ENCODE peak calls at places on chromosomes 7 and 10, in five cellular contexts. H is vagina, K is prostate gland, S is esophagus squamous epithelium, O is H9. T is an unnamed sample.

GRCh38 chr7:1954366-1955004 is 278.3 kb downstream of the MAD1L1 start:
- DNase-seq in O (peak; percentile 54), S (no peak), K (no peak), H (no peak), T (no peak)

GRCh38 chr10:73894245-73894971 is 16.5 kb upstream of the PLAU start:
- DNase-seq in K (no peak), O (no peak), S (no peak), H (no peak), T (no peak)

GRCh38 chr7:20030915-20031362 is 186.2 kb downstream of the MACC1 start:
- DNase-seq in K (no peak), O (no peak), H (no peak), S (no peak), T (no peak)

GRCh38 chr10:72321248-72322029 is 33.3 kb downstream of the DNAJB12 start:
- DNase-seq in K (no peak), H (no peak), O (no peak), S (no peak), T (no peak)

GRCh38 chr7:74479961-74480829 is 26.5 kb downstream of the GTF2IRD1 start:
- DNase-seq in S (no peak), H (no peak), O (peak; percentile 81), K (peak; percentile 79), T (no peak)

GRCh38 chr10:56348101-56348500 is 13.0 kb downstream of the ZWINT start:
- DNase-seq in O (no peak), S (no peak), K (no peak), H (no peak), T (no peak)

GRCh38 chr10:77516575-77516974 is 121.0 kb downstream of the KCNMA1 start:
- DNase-seq in S (no peak), O (no peak), H (no peak), K (no peak), T (no peak)

GRCh38 chr10:27383595-27384542 is 120.2 kb upstream of the RAB18 start:
- DNase-seq in O (no peak), K (no peak), H (no peak), S (no peak), T (no peak)

GRCh38 chr7:114141415-114141814 is 222.6 kb upstream of the PPP1R3A start:
- DNase-seq in S (no peak), H (no peak), O (peak; percentile 43), K (no peak), T (no peak)

GRCh38 chr10:87642486-87642885 is 17.2 kb upstream of the PAPSS2 start:
- DNase-seq in O (no peak), H (no peak), K (no peak), S (no peak), T (no peak)

GRCh38 chr10:112490543-112490942 is 43.5 kb downstream of the VTI1A start:
- DNase-seq in O (no peak), S (no peak), K (no peak), H (no peak), T (no peak)

GRCh38 chr7:136869006-136869961 is 832 bp downstream of the CHRM2 start:
- DNase-seq in S (no peak), O (peak; percentile 57), K (no peak), H (no peak), T (no peak)

GRCh38 chr10:117311261-117311660 is 64.0 kb downstream of the PDZD8 start:
- DNase-seq in S (no peak), K (no peak), H (no peak), O (no peak), T (no peak)

GRCh38 chr7:139482662-139483466 is 609 bp downstream of the KLRG2 start:
- DNase-seq in K (no peak), S (no peak), H (no peak), O (peak; percentile 53), T (no peak)

GRCh38 chr7:121466455-121466854 is 70.3 kb upstream of the FAM3C start:
- DNase-seq in H (no peak), S (no peak), O (no peak), K (no peak), T (no peak)

GRCh38 chr10:28089467-28089866 is 90.6 kb upstream of the ODAD2 start:
- DNase-seq in S (no peak), K (no peak), O (no peak), H (no peak), T (no peak)

GRCh38 chr10:132929953-132930640 is 12.3 kb downstream of the CFAP46 start:
- DNase-seq in O (no peak), K (no peak), S (no peak), H (no peak), T (no peak)

GRCh38 chr10:391304-391703 is 256.0 kb downstream of the ZMYND11 start:
- DNase-seq in O (no peak), K (no peak), H (no peak), S (no peak), T (no peak)

GRCh38 chr7:139586286-139586685 is 62.8 kb downstream of the CLEC2L start:
- DNase-seq in K (no peak), H (no peak), O (no peak), S (no peak), T (no peak)

GRCh38 chr10:51894752-51895151 is 195.4 kb upstream of the CSTF2T start:
- DNase-seq in S (no peak), O (no peak), H (no peak), K (no peak), T (no peak)

GRCh38 chr7:32462451-32462850 is 27.7 kb downstream of the LSM5 start:
- DNase-seq in H (no peak), S (no peak), O (no peak), K (no peak), T (no peak)

GRCh38 chr7:96663871-96664445 is 45.7 kb downstream of the SEM1 start:
- DNase-seq in O (no peak), S (no peak), H (no peak), K (no peak), T (no peak)

GRCh38 chr7:100744605-100745004 is 11.2 kb downstream of the ZAN start:
- DNase-seq in H (no peak), S (no peak), K (no peak), O (no peak), T (no peak)

GRCh38 chr10:91907914-91908357 is 1.4 kb downstream of the FGFBP3 start:
- DNase-seq in S (no peak), O (no peak), H (no peak), K (no peak), T (no peak)

GRCh38 chr7:151865070-151865670 is 11.7 kb downstream of the PRKAG2 start:
- DNase-seq in O (no peak), K (no peak), H (no peak), S (no peak), T (no peak)

GRCh38 chr10:73867126-73867807 is 7.1 kb downstream of the CAMK2G start:
- DNase-seq in O (no peak), H (no peak), K (no peak), S (no peak), T (no peak)

GRCh38 chr7:149670288-149670687 is 103.1 kb downstream of the ZNF467 start:
- DNase-seq in H (no peak), O (no peak), K (peak; percentile 53), S (no peak), T (no peak)

GRCh38 chr7:133053321-133053891 is 28.5 kb downstream of the CHCHD3 start:
- DNase-seq in O (no peak), K (no peak), H (no peak), S (no peak), T (no peak)

GRCh38 chr7:109282726-109283125 is 713.1 kb downstream of the DNAJB9 start:
- DNase-seq in H (no peak), S (no peak), O (no peak), K (no peak), T (no peak)

GRCh38 chr7:74584160-74584954 is 73.2 kb upstream of the GTF2I start:
- DNase-seq in H (no peak), K (no peak), S (no peak), O (no peak), T (no peak)

GRCh38 chr7:22810843-22811242 is 11.8 kb downstream of the TOMM7 start:
- DNase-seq in O (peak; percentile 56), S (no peak), K (no peak), H (no peak), T (no peak)

GRCh38 chr7:22809902-22810642 is 12.6 kb downstream of the TOMM7 start:
- DNase-seq in K (no peak), O (no peak), S (no peak), H (no peak), T (no peak)

GRCh38 chr7:22811746-22812280 is 10.8 kb downstream of the TOMM7 start:
- DNase-seq in H (no peak), K (no peak), S (no peak), O (no peak), T (no peak)

GRCh38 chr7:22814261-22815208 is 8.1 kb downstream of the TOMM7 start:
- DNase-seq in S (no peak), O (no peak), K (no peak), H (no peak), T (no peak)

DNA sequence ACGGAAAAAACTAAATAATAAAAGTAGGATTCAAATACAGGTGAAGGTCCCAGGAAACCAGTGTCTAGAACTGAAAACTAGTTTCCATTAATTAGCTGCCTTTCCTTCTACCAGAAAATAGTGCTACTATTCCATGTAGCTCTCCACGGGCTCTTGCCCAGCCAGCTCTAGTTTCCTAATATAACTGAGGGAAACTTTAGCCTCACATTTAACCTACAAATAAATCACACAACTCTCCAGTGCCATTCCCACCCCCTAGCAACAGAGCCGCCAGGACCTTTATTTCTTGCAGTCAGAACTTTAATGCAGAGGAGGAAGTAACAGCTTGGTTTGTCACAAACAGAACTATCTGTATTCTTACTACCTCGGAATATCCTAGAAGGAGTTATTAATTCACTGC is 10.3 kb downstream of the TOMM7 start:
- DNase-seq in K (no peak), S (no peak), O (no peak), H (no peak), T (no peak)
- H3K9me3 ChIP-seq in K (no peaks in the 10 kb centered on the region), S (no peaks in the 10 kb centered on the region), O (no peaks in the 10 kb centered on the region), H (no peaks in the 10 kb centered on the region), T (no peaks in the 10 kb centered on the region)

DNA sequence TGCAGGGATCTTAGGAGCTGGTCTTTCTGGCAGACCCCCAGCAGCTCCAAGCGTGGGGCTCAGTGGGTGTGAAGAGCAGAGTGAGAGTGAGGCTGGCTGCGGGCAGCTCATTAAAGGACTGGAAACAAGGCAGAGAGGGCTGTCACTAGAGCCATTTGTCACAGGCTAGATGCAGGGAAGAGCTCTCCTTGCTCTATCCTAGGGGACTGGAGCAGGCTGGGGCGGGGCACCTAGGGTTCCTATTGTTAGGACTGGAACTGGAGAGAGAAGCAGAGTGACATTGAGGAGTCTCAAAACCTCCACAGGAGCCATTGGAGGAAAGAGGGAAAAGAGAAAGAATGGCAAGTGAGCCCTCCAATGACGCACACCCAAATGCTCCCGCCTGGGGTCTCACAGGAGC is 772 bp upstream of the DDC start:
- DNase-seq in K (no peak), S (no peak), H (no peak), O (no peak), T (no peak)
- H3K9me3 ChIP-seq in K (no peaks in the 10 kb centered on the region), S (no peaks in the 10 kb centered on the region), H (no peaks in the 10 kb centered on the region), O (no peaks in the 10 kb centered on the region), T (no peaks in the 10 kb centered on the region)

GRCh38 chr7:131720703-131721102 is 164.3 kb upstream of the PODXL start:
- DNase-seq in O (no peak), S (no peak), K (no peak), H (no peak), T (no peak)
- H3K9me3 ChIP-seq in O (no peaks in the 10 kb centered on the region), S (no peaks in the 10 kb centered on the region), K (no peaks in the 10 kb centered on the region), H (no peaks in the 10 kb centered on the region), T (no peaks in the 10 kb centered on the region)

DNA sequence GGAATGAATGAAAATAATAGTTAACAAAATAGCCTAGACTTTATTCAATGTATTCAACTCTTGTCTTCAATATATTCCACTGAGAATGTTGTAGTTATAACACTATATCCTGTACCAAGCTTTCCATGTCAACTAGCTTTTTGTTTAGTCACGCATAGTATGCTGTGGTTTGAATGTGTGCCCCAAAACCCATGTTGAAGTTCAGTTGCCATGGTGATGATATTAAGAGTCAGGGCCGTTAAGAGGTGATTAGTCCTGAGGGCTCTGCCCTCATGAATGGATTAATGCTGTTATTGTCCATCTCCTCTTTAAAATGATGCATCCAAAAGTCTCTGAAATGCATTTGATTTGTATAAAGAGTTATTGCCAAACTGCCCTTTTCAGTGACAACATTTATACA is 887.6 kb downstream of the NRG3 start:
- DNase-seq in H (no peak), S (no peak), K (no peak), O (no peak), T (no peak)
- H3K9me3 ChIP-seq in H (no peaks in the 10 kb centered on the region), S (no peaks in the 10 kb centered on the region), K (no peaks in the 10 kb centered on the region), O (no peaks in the 10 kb centered on the region), T (no peaks in the 10 kb centered on the region)

T was measured in T-helper 17 cell.